ENCODE peak calls at places on chromosomes 3 and 15, in six cellular contexts. D, C, L, Y, V and X are unnamed samples.

GRCh38 chr3:134373942-134374790 is at the start of gene AMOTL2:
- DNase-seq in Y (peak; percentile 93), V (peak; percentile 99), L (peak; percentile 99), C (peak; percentile 92), D (peak; percentile 93), X (peak; percentile 90)

GRCh38 chr15:99485153-99485947 is 80.4 kb upstream of the MEF2A start:
- DNase-seq in D (no peak), V (no peak), L (no peak), C (no peak), Y (no peak), X (no peak)

GRCh38 chr15:77375133-77375532 is 44.8 kb downstream of the PEAK1 start:
- DNase-seq in C (no peak), V (no peak), D (no peak), L (no peak), Y (no peak), X (no peak)

GRCh38 chr3:142209655-142210054 is 15.7 kb downstream of the GK5 start:
- DNase-seq in V (no peak), Y (no peak), D (peak; percentile 30), C (no peak), L (peak; percentile 86), X (peak; percentile 73)

GRCh38 chr3:190629088-190629487 is 115.2 kb downstream of the IL1RAP start:
- DNase-seq in V (no peak), D (no peak), C (no peak), Y (no peak), L (no peak), X (no peak)

GRCh38 chr3:57230006-57230405 is 2.5 kb downstream of the APPL1 start:
- DNase-seq in L (no peak), V (no peak), D (no peak), Y (no peak), C (no peak), X (no peak)

GRCh38 chr3:110419571-110419970 is 652.0 kb upstream of the NECTIN3 start:
- DNase-seq in C (no peak), D (no peak), V (no peak), Y (no peak), L (peak; percentile 19), X (peak; percentile 8)

GRCh38 chr3:95154775-95155174 is 1091.9 kb downstream of the NSUN3 start:
- DNase-seq in V (no peak), L (no peak), D (peak; percentile 51), C (no peak), Y (no peak), X (peak; percentile 18)

GRCh38 chr3:159762981-159763465 is 225.6 kb upstream of the IL12A start:
- DNase-seq in C (peak; percentile 68), L (peak; percentile 84), V (peak; percentile 89), D (no peak), Y (peak; percentile 60), X (no peak)

GRCh38 chr3:177427096-177427495 is 229.8 kb upstream of the TBL1XR1 start:
- DNase-seq in V (no peak), Y (no peak), D (no peak), C (no peak), L (no peak), X (no peak)